ENCODE peak calls at places on chromosomes 7 and 10, in four cellular contexts. One of them, this sample, is unnamed. For H3K9me3 and H3K4me1, the result is how much of the 10 kb centered on the place peaks cover.

GRCh38 chr10:129966831-129967578 is 2.9 kb upstream of the EBF3 start:
- DNase-seq in heart right ventricle: no peak
- DNase-seq in mucosa of descending colon: no peak
- DNase-seq in uterus: no peak
- DNase-seq in this sample: no peak

GRCh38 chr7:78280276-78280675 is 481.7 kb downstream of the PHTF2 start:
- DNase-seq in heart right ventricle: no peak
- DNase-seq in mucosa of descending colon: no peak
- DNase-seq in uterus: no peak
- DNase-seq in this sample: no peak

GRCh38 chr7:19899517-19899916 is 126.1 kb upstream of the TMEM196 start:
- DNase-seq in heart right ventricle: no peak
- DNase-seq in mucosa of descending colon: no peak
- DNase-seq in uterus: no peak
- DNase-seq in this sample: no peak

GRCh38 chr7:31815796-31816195 is 128.8 kb downstream of the PPP1R17 start:
- DNase-seq in heart right ventricle: no peak
- DNase-seq in mucosa of descending colon: no peak
- DNase-seq in uterus: no peak
- DNase-seq in this sample: no peak

GRCh38 chr10:88226891-88227290 is 356.2 kb downstream of the RNLS start:
- DNase-seq in heart right ventricle: no peak
- DNase-seq in mucosa of descending colon: no peak
- DNase-seq in uterus: no peak
- DNase-seq in this sample: no peak

GRCh38 chr7:4189151-4189570 is 492.9 kb upstream of the FOXK1 start:
- DNase-seq in heart right ventricle: peak
- DNase-seq in mucosa of descending colon: peak
- DNase-seq in uterus: peak
- DNase-seq in this sample: peak

GRCh38 chr10:43229208-43230061 is 37.4 kb downstream of the RASGEF1A start:
- DNase-seq in heart right ventricle: no peak
- DNase-seq in mucosa of descending colon: peak
- DNase-seq in uterus: peak
- DNase-seq in this sample: peak

GRCh38 chr10:67666416-67667043 is 29.5 kb downstream of the CTNNA3 start:
- DNase-seq in heart right ventricle: no peak
- DNase-seq in mucosa of descending colon: no peak
- DNase-seq in uterus: no peak
- DNase-seq in this sample: no peak

GRCh38 chr7:116952640-116953371 is 495 bp upstream of the ST7 start:
- DNase-seq in heart right ventricle: peak
- DNase-seq in mucosa of descending colon: no peak
- DNase-seq in uterus: peak
- DNase-seq in this sample: no peak

GRCh38 chr10:99658622-99659030 is 683 bp upstream of the ENTPD7 start:
- DNase-seq in heart right ventricle: peak
- DNase-seq in mucosa of descending colon: peak
- DNase-seq in uterus: peak
- DNase-seq in this sample: peak

GRCh38 chr7:83611776-83612175 is 37.2 kb downstream of the SEMA3E start:
- DNase-seq in heart right ventricle: no peak
- DNase-seq in mucosa of descending colon: no peak
- DNase-seq in uterus: no peak
- DNase-seq in this sample: no peak

GRCh38 chr10:105063796-105064195 is 422.7 kb downstream of the SORCS3 start:
- DNase-seq in heart right ventricle: no peak
- DNase-seq in mucosa of descending colon: no peak
- DNase-seq in uterus: no peak
- DNase-seq in this sample: no peak

GRCh38 chr10:110008518-110009339 is 945 bp downstream of the ADD3 start:
- DNase-seq in heart right ventricle: peak
- DNase-seq in mucosa of descending colon: peak
- DNase-seq in uterus: peak
- DNase-seq in this sample: peak

GRCh38 chr7:67913604-67914003 is 917.0 kb downstream of the TYW1 start:
- DNase-seq in heart right ventricle: no peak
- DNase-seq in mucosa of descending colon: no peak
- DNase-seq in uterus: no peak
- DNase-seq in this sample: no peak

GRCh38 chr10:7119325-7120015 is 291.4 kb downstream of the SFMBT2 start:
- DNase-seq in heart right ventricle: no peak
- DNase-seq in mucosa of descending colon: no peak
- DNase-seq in uterus: no peak
- DNase-seq in this sample: no peak

GRCh38 chr7:89029864-89030263 is 234.3 kb upstream of the TEX47 start:
- DNase-seq in heart right ventricle: no peak
- DNase-seq in mucosa of descending colon: no peak
- DNase-seq in uterus: no peak
- DNase-seq in this sample: no peak

GRCh38 chr10:125961743-125962142 is 65.4 kb downstream of the FANK1 start:
- DNase-seq in heart right ventricle: no peak
- DNase-seq in mucosa of descending colon: no peak
- DNase-seq in uterus: no peak
- DNase-seq in this sample: no peak

GRCh38 chr7:44325181-44325671 is at the start of gene CAMK2B:
- DNase-seq in heart right ventricle: no peak
- DNase-seq in mucosa of descending colon: no peak
- DNase-seq in uterus: no peak
- DNase-seq in this sample: no peak

GRCh38 chr7:153413540-153414287 is 638.5 kb upstream of the DPP6 start:
- DNase-seq in heart right ventricle: no peak
- DNase-seq in mucosa of descending colon: no peak
- DNase-seq in uterus: no peak
- DNase-seq in this sample: no peak

GRCh38 chr10:35079763-35080162 is 10.4 kb downstream of the CUL2 start:
- DNase-seq in heart right ventricle: no peak
- DNase-seq in mucosa of descending colon: no peak
- DNase-seq in uterus: no peak
- DNase-seq in this sample: no peak

GRCh38 chr7:96143495-96144259 is 178.2 kb downstream of the SLC25A13 start:
- DNase-seq in heart right ventricle: no peak
- DNase-seq in mucosa of descending colon: no peak
- DNase-seq in uterus: no peak
- DNase-seq in this sample: no peak

GRCh38 chr7:44391171-44391570 is 65.8 kb upstream of the CAMK2B start:
- DNase-seq in heart right ventricle: no peak
- DNase-seq in mucosa of descending colon: no peak
- DNase-seq in uterus: no peak
- DNase-seq in this sample: no peak

GRCh38 chr10:17062493-17063487 is 66.8 kb downstream of the CUBN start:
- DNase-seq in heart right ventricle: peak
- DNase-seq in mucosa of descending colon: no peak
- DNase-seq in uterus: peak
- DNase-seq in this sample: peak

GRCh38 chr10:14782691-14783363 is 8.1 kb upstream of the FAM107B start:
- DNase-seq in heart right ventricle: no peak
- DNase-seq in mucosa of descending colon: no peak
- DNase-seq in uterus: peak
- DNase-seq in this sample: no peak

GRCh38 chr7:116382375-116382774 is 117.2 kb upstream of the CAV2 start:
- DNase-seq in heart right ventricle: no peak
- DNase-seq in mucosa of descending colon: no peak
- DNase-seq in uterus: no peak
- DNase-seq in this sample: no peak

GRCh38 chr10:30529373-30529998 is 95.5 kb downstream of the MAP3K8 start:
- DNase-seq in heart right ventricle: peak
- DNase-seq in mucosa of descending colon: peak
- DNase-seq in uterus: peak
- DNase-seq in this sample: no peak

GRCh38 chr10:89814278-89814677 is 112.9 kb downstream of the KIF20B start:
- DNase-seq in heart right ventricle: no peak
- DNase-seq in mucosa of descending colon: no peak
- DNase-seq in uterus: no peak
- DNase-seq in this sample: no peak

GRCh38 chr10:110834622-110835219 is 37.0 kb upstream of the PDCD4 start:
- DNase-seq in heart right ventricle: peak
- DNase-seq in mucosa of descending colon: no peak
- DNase-seq in uterus: peak
- DNase-seq in this sample: peak

GRCh38 chr7:150766334-150766709 is 29.1 kb downstream of the GIMAP5 start:
- DNase-seq in heart right ventricle: no peak
- DNase-seq in mucosa of descending colon: no peak
- DNase-seq in uterus: no peak
- DNase-seq in this sample: no peak

GRCh38 chr10:73501651-73502050 is 5.8 kb upstream of the PPP3CB start:
- DNase-seq in heart right ventricle: no peak
- DNase-seq in mucosa of descending colon: no peak
- DNase-seq in uterus: no peak
- DNase-seq in this sample: no peak

GRCh38 chr10:82778908-82779307 is 903.9 kb downstream of the NRG3 start:
- DNase-seq in heart right ventricle: no peak
- DNase-seq in mucosa of descending colon: no peak
- DNase-seq in uterus: no peak
- DNase-seq in this sample: no peak
- H3K9me3 ChIP-seq in heart right ventricle: under half
- H3K9me3 ChIP-seq in mucosa of descending colon: under half
- H3K9me3 ChIP-seq in uterus: under half
- H3K9me3 ChIP-seq in this sample: under half

GRCh38 chr10:61701055-61701705 is 38.5 kb downstream of the CABCOCO1 start:
- DNase-seq in heart right ventricle: no peak
- DNase-seq in mucosa of descending colon: no peak
- DNase-seq in uterus: no peak
- DNase-seq in this sample: no peak
- TF ChIP-seq CTCF in heart right ventricle: no peak
- TF ChIP-seq CTCF in mucosa of descending colon: no peak
- TF ChIP-seq CTCF in uterus: no peak
- TF ChIP-seq CTCF in this sample: no peak

GRCh38 chr7:133824123-133824522 is 303.0 kb upstream of the LRGUK start:
- DNase-seq in heart right ventricle: no peak
- DNase-seq in mucosa of descending colon: no peak
- DNase-seq in uterus: no peak
- DNase-seq in this sample: no peak

GRCh38 chr7:133822816-133823552 is 304.2 kb upstream of the LRGUK start:
- DNase-seq in heart right ventricle: no peak
- DNase-seq in mucosa of descending colon: no peak
- DNase-seq in uterus: no peak
- DNase-seq in this sample: no peak

GRCh38 chr7:133819695-133820094 is 307.4 kb upstream of the LRGUK start:
- DNase-seq in heart right ventricle: no peak
- DNase-seq in mucosa of descending colon: no peak
- DNase-seq in uterus: no peak
- DNase-seq in this sample: no peak

GRCh38 chr7:133820584-133820983 is 306.6 kb upstream of the LRGUK start:
- DNase-seq in heart right ventricle: no peak
- DNase-seq in mucosa of descending colon: no peak
- DNase-seq in uterus: no peak
- DNase-seq in this sample: no peak

DNA sequence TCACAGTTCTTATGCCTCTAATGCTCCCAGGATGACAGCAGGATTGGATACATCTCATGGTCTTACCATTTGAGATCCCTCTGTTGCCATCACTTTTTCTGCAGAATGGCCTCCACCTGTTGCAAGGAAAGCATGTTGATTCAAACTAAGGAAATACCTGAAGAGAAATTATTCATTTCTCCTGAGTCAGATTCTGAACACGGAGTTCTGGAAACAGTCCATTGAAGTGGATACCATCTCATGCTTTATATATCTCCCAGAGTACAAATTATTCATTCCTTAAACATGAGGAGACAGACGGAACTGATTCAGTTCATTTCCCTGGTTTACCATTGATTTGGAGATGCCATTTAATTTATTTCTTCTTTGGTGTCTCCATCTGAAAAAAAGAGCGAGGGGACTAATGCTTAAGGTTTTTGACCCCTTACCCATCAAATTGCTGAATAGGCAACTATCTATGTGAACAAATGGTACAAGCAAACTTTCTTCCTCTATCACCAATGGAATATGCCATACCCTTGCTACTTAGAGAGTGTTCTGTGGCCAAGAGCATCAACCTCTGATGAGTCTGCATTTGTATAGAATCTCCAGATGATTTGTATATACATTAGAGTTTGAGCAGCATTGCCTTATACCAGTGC is 305.0 kb upstream of the LRGUK start:
- DNase-seq in heart right ventricle: no peak
- DNase-seq in mucosa of descending colon: no peak
- DNase-seq in uterus: no peak
- DNase-seq in this sample: no peak
- H3K4me1 ChIP-seq in heart right ventricle: under half
- H3K4me1 ChIP-seq in mucosa of descending colon: under half
- H3K4me1 ChIP-seq in uterus: under half
- H3K4me1 ChIP-seq in this sample: under half

DNA sequence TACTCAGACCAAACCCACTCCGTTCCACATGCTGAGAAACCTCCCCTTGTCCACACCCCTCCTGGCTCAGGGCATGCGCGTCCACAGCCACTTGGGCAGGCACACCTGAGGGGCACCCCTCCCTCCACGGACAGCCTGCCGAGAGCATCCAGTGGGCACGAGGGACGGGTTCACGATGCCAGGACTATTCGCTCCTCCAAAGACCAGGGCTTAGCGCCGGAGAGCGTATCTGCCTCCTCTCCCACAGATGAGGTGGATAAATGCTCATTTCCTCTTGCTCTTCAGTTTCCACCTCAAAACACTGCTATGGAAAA is 204.4 kb downstream of the DNAJB6 start:
- DNase-seq in heart right ventricle: no peak
- DNase-seq in mucosa of descending colon: peak
- DNase-seq in uterus: no peak
- DNase-seq in this sample: no peak
- H3K9me3 ChIP-seq in heart right ventricle: under half
- H3K9me3 ChIP-seq in mucosa of descending colon: under half
- H3K9me3 ChIP-seq in uterus: under half
- H3K9me3 ChIP-seq in this sample: under half

DNA sequence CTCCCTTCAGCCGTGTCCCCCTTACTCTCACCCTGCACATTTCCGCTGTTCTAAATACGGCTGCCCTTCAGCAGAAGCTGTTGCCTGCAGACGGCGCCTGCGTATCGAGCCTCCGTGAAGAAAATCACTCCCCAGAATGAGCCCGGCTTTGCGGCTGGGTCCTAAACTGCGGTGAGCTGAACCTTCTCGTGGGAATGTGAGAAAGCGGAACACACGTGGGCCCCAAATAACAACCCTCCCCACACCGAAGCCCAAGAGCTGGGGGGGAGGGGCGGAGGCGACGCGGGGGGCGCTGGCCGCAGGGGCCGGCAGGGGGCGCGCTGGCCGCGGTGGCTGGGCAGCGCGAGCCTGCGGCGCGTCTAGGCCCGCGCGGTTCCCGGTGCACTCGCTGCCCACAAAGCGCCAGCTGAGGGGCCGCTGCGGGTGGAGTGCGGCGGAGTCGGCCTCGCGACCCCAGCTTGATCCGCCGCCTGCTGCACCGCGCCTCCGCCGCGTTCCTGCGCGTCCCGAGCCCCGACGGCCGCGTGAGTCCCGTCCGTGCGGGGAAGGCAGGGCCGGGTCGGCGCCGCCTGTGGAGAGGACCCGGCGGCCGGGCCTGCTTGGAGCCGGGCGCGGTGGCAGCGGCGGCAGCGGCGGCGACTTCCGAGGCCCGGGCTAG is at the start of gene ZNF398:
- DNase-seq in heart right ventricle: peak
- DNase-seq in mucosa of descending colon: peak
- DNase-seq in uterus: peak
- DNase-seq in this sample: peak
- TF ChIP-seq CTCF in heart right ventricle: peak
- TF ChIP-seq CTCF in mucosa of descending colon: peak
- TF ChIP-seq CTCF in uterus: peak
- TF ChIP-seq CTCF in this sample: peak

This sample was measured in ovary.